ENCODE peak calls at places on chromosomes 3 and 15, in five cellular contexts. C is HepG2, W is HCT116, O is K562, Z is SK-N-SH. J is an unnamed sample.

GRCh38 chr3:136694321-136694720 is 57.9 kb downstream of the STAG1 start:
- DNase-seq in C (no peak), W (no peak), O (no peak), Z (no peak), J (no peak)

GRCh38 chr3:126664591-126665214 is 9.8 kb upstream of the TXNRD3 start:
- DNase-seq in C (peak), W (no peak), O (no peak), Z (no peak), J (no peak)

GRCh38 chr3:140014831-140015495 is 80.0 kb downstream of the CLSTN2 start:
- DNase-seq in C (no peak), W (no peak), O (no peak), Z (no peak), J (no peak)

GRCh38 chr3:177959188-177959587 is 577.0 kb upstream of the KCNMB2 start:
- DNase-seq in C (no peak), W (no peak), O (no peak), Z (no peak), J (no peak)

GRCh38 chr3:129592362-129593150 is 13.9 kb downstream of the PLXND1 start:
- DNase-seq in C (no peak), W (no peak), O (no peak), Z (no peak), J (no peak)

GRCh38 chr3:23221136-23221535 is 18.0 kb downstream of the UBE2E2 start:
- DNase-seq in C (no peak), W (no peak), O (no peak), Z (no peak), J (no peak)

GRCh38 chr15:48999314-48999713 is 35.6 kb upstream of the SHC4 start:
- DNase-seq in C (no peak), W (no peak), O (no peak), Z (no peak), J (no peak)

GRCh38 chr3:48137425-48137999 is 50.7 kb downstream of the CDC25A start:
- DNase-seq in C (no peak), W (no peak), O (no peak), Z (no peak), J (no peak)

GRCh38 chr15:42035362-42035761 is 14.5 kb upstream of the PLA2G4E start:
- DNase-seq in C (no peak), W (no peak), O (no peak), Z (no peak), J (peak)

GRCh38 chr15:101255615-101256350 is 3.9 kb upstream of the CHSY1 start:
- DNase-seq in C (peak), W (no peak), O (peak), Z (no peak), J (no peak)

GRCh38 chr3:132843349-132843748 is 121.1 kb upstream of the NPHP3 start:
- DNase-seq in C (no peak), W (no peak), O (no peak), Z (no peak), J (no peak)

GRCh38 chr15:81071705-81072104 is 62.4 kb upstream of the CFAP161 start:
- DNase-seq in C (no peak), W (no peak), O (no peak), Z (no peak), J (no peak)

GRCh38 chr3:194711913-194712312 is 26.2 kb downstream of the FAM43A start:
- DNase-seq in C (peak), W (peak), O (no peak), Z (no peak), J (no peak)

GRCh38 chr3:17927036-17927435 is 184.6 kb upstream of the TBC1D5 start:
- DNase-seq in C (no peak), W (no peak), O (no peak), Z (no peak), J (no peak)

GRCh38 chr3:134003066-134003465 is 26.7 kb downstream of the SLCO2A1 start:
- DNase-seq in C (no peak), W (no peak), O (no peak), Z (no peak), J (no peak)

GRCh38 chr3:158863247-158863646 is 61.4 kb downstream of the MFSD1 start:
- DNase-seq in C (no peak), W (no peak), O (no peak), Z (no peak), J (no peak)

GRCh38 chr15:67108122-67108871 is 42.9 kb downstream of the SMAD3 start:
- DNase-seq in C (peak), W (no peak), O (no peak), Z (no peak), J (no peak)

GRCh38 chr3:188947401-188947982 is 224.3 kb upstream of the TPRG1 start:
- DNase-seq in C (no peak), W (peak), O (peak), Z (peak), J (no peak)

GRCh38 chr15:41823502-41823901 is 4.4 kb upstream of the JMJD7 start:
- DNase-seq in C (no peak), W (no peak), O (no peak), Z (no peak), J (no peak)

GRCh38 chr15:77839970-77840609 is 207.4 kb upstream of the LINGO1 start:
- DNase-seq in C (no peak), W (no peak), O (no peak), Z (no peak), J (no peak)

GRCh38 chr3:186413615-186414415 is 51.8 kb upstream of the DGKG start:
- DNase-seq in C (no peak), W (no peak), O (no peak), Z (peak), J (peak)

GRCh38 chr15:25410649-25411048 is 28.2 kb downstream of the UBE3A start:
- DNase-seq in C (no peak), W (no peak), O (no peak), Z (no peak), J (no peak)

GRCh38 chr3:81419196-81419595 is 342.2 kb downstream of the GBE1 start:
- DNase-seq in C (peak), W (no peak), O (peak), Z (peak), J (no peak)

GRCh38 chr3:127959873-127960272 is 44.8 kb downstream of the KBTBD12 start:
- DNase-seq in C (peak), W (no peak), O (peak), Z (peak), J (no peak)

GRCh38 chr15:75669191-75669878 is 21.6 kb downstream of the SNX33 start:
- DNase-seq in C (no peak), W (peak), O (no peak), Z (no peak), J (no peak)

GRCh38 chr3:25664066-25664809 is 469 bp downstream of the TOP2B start:
- DNase-seq in C (peak), W (peak), O (peak), Z (peak), J (no peak)

GRCh38 chr15:64459382-64459781 is 996 bp upstream of the ZNF609 start:
- DNase-seq in C (no peak), W (no peak), O (no peak), Z (no peak), J (no peak)

GRCh38 chr3:125332504-125332903 is 42.6 kb downstream of the ZNF148 start:
- DNase-seq in C (no peak), W (no peak), O (no peak), Z (no peak), J (no peak)

GRCh38 chr3:125325746-125326145 is 49.4 kb downstream of the ZNF148 start:
- DNase-seq in C (no peak), W (no peak), O (no peak), Z (no peak), J (no peak)

GRCh38 chr3:125326957-125327356 is 48.2 kb downstream of the ZNF148 start:
- DNase-seq in C (no peak), W (no peak), O (no peak), Z (no peak), J (no peak)

GRCh38 chr3:125334675-125335560 is 40.2 kb downstream of the ZNF148 start:
- DNase-seq in C (no peak), W (no peak), O (no peak), Z (no peak), J (no peak)

GRCh38 chr3:125331243-125331642 is 43.9 kb downstream of the ZNF148 start:
- DNase-seq in C (no peak), W (no peak), O (no peak), Z (no peak), J (no peak)
- TF ChIP-seq ZBTB33 in C (no peak), W (no peak), O (no peak), Z (no peak), J (no peak)

GRCh38 chr3:62669161-62669560 is 206.1 kb downstream of the CADPS start:
- DNase-seq in C (no peak), W (no peak), O (no peak), Z (no peak), J (no peak)
- TF ChIP-seq ZBTB33 in C (no peak), W (no peak), O (no peak), Z (no peak), J (no peak)

DNA sequence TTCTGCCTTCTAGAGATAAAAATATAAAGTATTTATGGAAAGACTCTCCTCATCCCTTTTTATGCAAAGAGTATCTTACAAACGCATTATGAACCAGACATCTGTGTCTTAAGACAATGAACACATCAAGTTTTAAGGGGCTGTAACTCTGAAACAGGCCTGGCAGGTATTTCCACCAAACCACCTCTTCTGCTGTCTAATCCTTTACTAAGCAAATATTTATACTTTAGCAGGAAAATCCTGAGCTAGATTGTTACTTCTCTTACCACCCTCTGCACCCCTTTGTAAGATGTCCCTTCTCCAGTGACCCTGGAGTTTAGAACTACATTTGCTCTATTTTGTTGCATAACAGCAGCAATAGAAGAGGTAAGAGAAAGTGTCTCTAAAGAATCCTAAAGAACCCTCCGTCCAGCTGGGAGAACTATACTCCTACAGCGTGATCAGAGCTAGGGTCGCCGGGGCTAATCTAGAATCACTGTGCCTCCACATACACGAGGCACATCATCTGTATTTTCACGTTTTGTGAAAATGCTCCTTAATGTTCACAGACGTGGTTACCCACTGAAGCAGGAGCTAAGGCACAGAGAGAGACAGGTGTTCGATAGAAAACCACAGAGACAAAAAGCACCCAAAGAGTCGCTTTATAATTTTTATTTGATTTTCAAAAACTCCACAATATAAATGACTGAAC is 129.6 kb downstream of the FOXP1 start:
- DNase-seq in C (peak), W (no peak), O (no peak), Z (no peak), J (no peak)
- TF ChIP-seq ZBTB33 in C (no peak), W (no peak), O (no peak), Z (no peak), J (no peak)

DNA sequence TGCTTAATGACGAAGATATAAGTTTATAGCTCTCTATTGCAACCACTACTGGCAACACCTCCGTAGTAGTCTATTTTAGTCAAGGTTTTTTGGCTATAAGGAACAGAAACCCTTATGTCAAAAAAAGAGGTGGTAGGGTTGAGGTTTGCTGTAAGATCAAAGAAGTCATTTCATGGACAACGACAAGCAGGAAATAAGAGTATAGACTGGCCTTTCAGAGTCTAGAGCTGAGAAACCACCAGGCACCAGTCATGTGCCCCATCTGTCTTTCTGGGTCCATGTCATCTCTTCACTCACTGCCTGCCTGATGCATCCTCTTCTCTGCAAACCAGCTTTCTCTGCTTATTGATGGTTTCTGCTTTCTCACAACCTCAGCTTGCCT is 42.7 kb downstream of the THBS1 start:
- DNase-seq in C (no peak), W (no peak), O (no peak), Z (no peak), J (peak)
- TF ChIP-seq ZBTB33 in C (no peak), W (no peak), O (no peak), Z (no peak), J (no peak)

GRCh38 chr3:13158441-13158840 is 85.2 kb upstream of the IQSEC1 start:
- DNase-seq in C (no peak), W (no peak), O (no peak), Z (no peak), J (no peak)
- TF ChIP-seq ZBTB33 in C (no peak), W (no peak), O (no peak), Z (no peak), J (no peak)

GRCh38 chr3:9932535-9932842 is 1.1 kb upstream of the CRELD1 start:
- DNase-seq in C (no peak), W (no peak), O (no peak), Z (no peak), J (no peak)

GRCh38 chr3:9934993-9935392 is 1.4 kb downstream of the CRELD1 start:
- DNase-seq in C (no peak), W (no peak), O (no peak), Z (no peak), J (no peak)

GRCh38 chr3:9933561-9934234 is at the start of gene CRELD1:
- DNase-seq in C (peak), W (peak), O (peak), Z (peak), J (peak)

GRCh38 chr3:9934235-9934621 is 594 bp downstream of the CRELD1 start:
- DNase-seq in C (no peak), W (no peak), O (peak), Z (peak), J (no peak)

DNA sequence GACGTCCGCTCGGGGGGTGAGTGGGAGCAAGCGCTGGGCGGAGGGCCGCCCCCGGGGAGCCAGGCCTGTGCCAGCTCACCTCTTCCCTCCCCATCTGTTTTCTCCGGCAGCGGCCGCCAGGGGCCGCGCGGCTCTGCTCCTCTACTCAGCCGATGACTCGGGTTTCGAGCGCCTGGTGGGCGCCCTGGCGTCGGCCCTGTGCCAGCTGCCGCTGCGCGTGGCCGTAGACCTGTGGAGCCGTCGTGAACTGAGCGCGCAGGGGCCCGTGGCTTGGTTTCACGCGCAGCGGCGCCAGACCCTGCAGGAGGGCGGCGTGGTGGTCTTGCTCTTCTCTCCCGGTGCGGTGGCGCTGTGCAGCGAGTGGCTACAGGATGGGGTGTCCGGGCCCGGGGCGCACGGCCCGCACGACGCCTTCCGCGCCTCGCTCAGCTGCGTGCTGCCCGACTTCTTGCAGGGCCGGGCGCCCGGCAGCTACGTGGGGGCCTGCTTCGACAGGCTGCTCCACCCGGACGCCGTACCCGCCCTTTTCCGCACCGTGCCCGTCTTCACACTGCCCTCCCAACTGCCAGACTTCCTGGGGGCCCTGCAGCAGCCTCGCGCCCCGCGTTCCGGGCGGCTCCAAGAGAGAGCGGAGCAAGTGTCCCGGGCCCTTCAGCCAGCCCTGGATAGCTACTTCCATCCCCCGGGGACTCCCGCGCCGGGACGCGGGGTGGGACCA is 632 bp upstream of the CRELD1 start:
- DNase-seq in C (peak), W (peak), O (peak), Z (peak), J (peak)
- TF ChIP-seq ZBTB33 in C (no peak), W (no peak), O (peak), Z (no peak), J (no peak)

DNA sequence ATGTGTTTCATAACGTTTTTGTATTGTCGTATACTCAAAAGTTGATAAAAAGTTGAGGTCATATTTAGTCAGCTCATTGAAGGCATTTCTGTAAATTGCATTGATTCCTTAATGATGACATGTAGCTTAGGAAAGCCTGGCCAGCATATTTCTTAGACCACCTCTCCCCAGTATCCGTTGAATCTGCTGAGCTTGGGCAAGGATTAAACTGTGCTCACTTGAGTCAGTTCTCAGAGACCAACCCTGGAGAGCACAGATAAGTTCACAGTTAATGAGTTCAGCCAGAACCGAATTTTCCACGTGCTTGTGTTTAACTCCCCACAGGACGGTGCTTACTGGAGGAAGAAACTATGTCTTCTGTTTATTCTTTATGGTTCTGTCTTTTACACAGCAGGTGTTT is 132.7 kb downstream of the SLC25A26 start:
- DNase-seq in C (no peak), W (no peak), O (no peak), Z (no peak), J (no peak)
- TF ChIP-seq ZBTB33 in C (no peak), W (no peak), O (no peak), Z (no peak), J (no peak)

J was measured in GM12878.